ENCODE peak calls at places on chromosomes 7 and 10, in seven cellular contexts. C, Q, W, Z, K, R and E are unnamed samples. For H3K9me3, the result is how much of the 10 kb centered on the place peaks cover.

GRCh38 chr7:3294432-3295100 is 6.5 kb upstream of the SDK1 start:
- DNase-seq in R (no peak), Z (peak), K (no peak), Q (no peak), C (no peak), W (no peak), E (no peak)

GRCh38 chr10:68423522-68423921 is 16.4 kb upstream of the RUFY2 start:
- DNase-seq in W (no peak), R (no peak), C (no peak), K (no peak), Q (no peak), Z (no peak), E (no peak)

GRCh38 chr7:99365318-99366141 is 9.0 kb upstream of the ARPC1B start:
- DNase-seq in Z (peak), R (peak), Q (no peak), C (no peak), W (peak), K (peak), E (no peak)

GRCh38 chr7:88309845-88310244 is 3.2 kb upstream of the STEAP4 start:
- DNase-seq in R (no peak), Q (no peak), K (no peak), C (no peak), W (no peak), Z (no peak), E (no peak)

GRCh38 chr10:127150136-127150535 is 46.3 kb downstream of the INSYN2A start:
- DNase-seq in Z (no peak), W (peak), K (peak), Q (no peak), C (peak), R (no peak), E (no peak)

GRCh38 chr7:80775481-80775880 is 137.0 kb downstream of the CD36 start:
- DNase-seq in C (no peak), K (peak), Z (no peak), Q (no peak), R (no peak), W (no peak), E (no peak)

GRCh38 chr10:44253769-44254462 is 131.0 kb downstream of the CXCL12 start:
- DNase-seq in Z (no peak), K (peak), C (peak), W (peak), R (no peak), Q (no peak), E (no peak)

GRCh38 chr10:133336131-133337078 is at the start of gene CALY:
- DNase-seq in C (no peak), R (no peak), K (peak), Z (peak), W (no peak), Q (peak), E (no peak)

GRCh38 chr10:61855771-61856170 is 45.7 kb upstream of the ARID5B start:
- DNase-seq in Z (no peak), C (no peak), W (no peak), R (no peak), K (no peak), Q (no peak), E (no peak)

GRCh38 chr7:104772405-104772821 is 241.6 kb upstream of the KMT2E start:
- DNase-seq in C (no peak), W (no peak), Z (peak), K (no peak), R (no peak), Q (peak), E (no peak)

GRCh38 chr10:110006358-110007170 is 1.2 kb upstream of the ADD3 start:
- DNase-seq in C (peak), K (peak), Z (peak), R (no peak), Q (peak), W (peak), E (no peak)

GRCh38 chr10:12333382-12334185 is 15.8 kb upstream of the CAMK1D start:
- DNase-seq in R (no peak), K (peak), Q (no peak), Z (no peak), C (peak), W (peak), E (peak)

DNA sequence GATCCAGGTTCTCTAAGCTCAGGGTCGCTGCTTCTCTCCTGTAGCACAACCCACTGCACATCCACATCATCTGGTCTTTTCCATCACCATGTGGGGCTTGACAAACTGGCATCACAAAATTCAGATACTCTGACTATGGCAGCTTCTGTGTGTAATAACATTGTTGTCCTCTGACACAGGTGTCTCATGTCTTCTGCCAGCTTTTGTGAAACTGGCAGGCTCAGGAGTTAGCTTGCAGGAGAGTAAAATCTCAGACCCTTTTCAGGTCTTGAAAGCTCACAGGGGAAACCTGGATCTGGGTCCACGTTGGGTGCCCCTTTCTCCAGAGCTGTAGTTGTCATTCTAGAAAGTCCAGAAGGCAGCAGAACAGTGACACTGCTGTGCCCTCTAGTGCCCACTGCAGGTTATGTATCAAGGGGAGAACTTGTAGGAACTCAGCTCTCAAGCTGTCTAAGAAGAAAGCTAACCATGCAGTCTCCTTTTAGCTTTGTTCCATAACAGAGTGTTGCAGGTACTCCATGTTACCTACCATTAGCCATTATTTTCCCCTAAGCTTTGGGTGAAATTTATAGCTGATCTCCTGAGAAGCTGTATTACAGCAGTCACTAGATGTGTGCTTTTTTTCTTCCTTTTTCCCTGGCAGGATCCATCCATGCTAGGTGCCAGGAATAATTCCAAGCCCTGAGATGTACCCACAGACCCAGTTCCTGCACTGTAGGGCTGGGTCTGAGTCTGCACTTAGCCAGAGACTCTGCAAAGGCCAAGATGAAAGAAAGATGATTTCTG is 102.7 kb downstream of the ZNF248 start:
- DNase-seq in R (peak), C (no peak), K (peak), Z (no peak), Q (no peak), W (peak), E (no peak)
- H3K9me3 ChIP-seq in R (under half), C (under half), K (under half), Z (half or more), Q (under half), W (under half), E (under half)

GRCh38 chr10:35564276-35564982 is 40.7 kb upstream of the GJD4 start:
- DNase-seq in Z (no peak), R (peak), Q (no peak), W (peak), C (peak), K (peak), E (no peak)
- H3K9ac ChIP-seq in Z (no peak), R (peak), Q (peak), W (no peak), C (no peak), K (no peak), E (no peak)

GRCh38 chr10:128206676-128207075 is 80.5 kb upstream of the MKI67 start:
- DNase-seq in C (no peak), K (no peak), Q (no peak), Z (no peak), R (no peak), W (no peak), E (no peak)

GRCh38 chr10:128203028-128203427 is 76.8 kb upstream of the MKI67 start:
- DNase-seq in K (no peak), Q (no peak), C (no peak), W (no peak), Z (no peak), R (no peak), E (no peak)
- H3K9me3 ChIP-seq in K (under half), Q (under half), C (under half), W (under half), Z (under half), R (under half), E (under half)

DNA sequence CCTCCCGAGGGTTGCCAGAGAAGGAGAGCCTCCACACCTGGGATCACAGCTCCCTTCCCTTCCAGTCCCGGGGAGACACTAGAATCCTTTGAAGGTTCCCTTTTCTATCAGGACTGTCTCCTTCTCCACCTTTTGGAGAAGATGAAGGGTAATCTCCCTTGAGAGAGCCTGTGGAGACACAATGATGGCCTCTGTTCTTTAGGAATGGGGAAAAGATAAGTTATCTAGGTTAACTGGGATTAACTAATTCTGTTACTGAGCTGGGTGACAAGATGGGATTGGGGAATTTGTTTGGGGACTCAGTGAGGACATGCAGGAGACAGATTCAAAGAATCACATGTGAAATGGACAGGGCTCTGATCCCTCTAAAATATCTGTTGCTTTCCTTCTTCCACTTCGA is 181.1 kb upstream of the BMPER start:
- DNase-seq in Z (no peak), K (no peak), W (no peak), R (no peak), C (no peak), Q (no peak), E (no peak)
- H3K9ac ChIP-seq in Z (no peak), K (no peak), W (no peak), R (no peak), C (no peak), Q (no peak), E (no peak)

DNA sequence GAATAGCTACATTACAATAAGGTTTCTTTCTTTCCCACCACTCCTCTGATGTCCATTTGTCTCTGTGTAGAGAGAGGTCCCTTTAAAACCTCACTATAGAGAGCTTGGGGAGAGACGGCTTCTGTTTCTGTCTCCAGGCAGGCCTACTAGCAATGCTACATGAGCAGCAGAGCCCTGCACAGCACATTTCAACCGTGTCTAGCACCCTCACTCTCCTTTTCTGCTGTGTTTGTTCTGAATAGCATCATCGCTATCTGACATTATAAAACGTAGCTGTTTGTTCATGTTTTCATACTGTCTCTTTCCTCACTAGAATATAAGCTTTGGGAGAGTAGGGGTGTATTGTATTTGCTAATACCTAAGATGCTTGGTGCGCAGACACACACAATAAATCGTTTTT is 487.8 kb upstream of the DPP6 start:
- DNase-seq in W (no peak), C (no peak), K (no peak), Z (no peak), Q (no peak), R (no peak), E (no peak)
- H3K9me3 ChIP-seq in W (under half), C (under half), K (under half), Z (under half), Q (under half), R (under half), E (under half)